ENCODE peak calls at places on chromosomes 4 and X, in seven cellular contexts. One of them, this sample, is unnamed.

GRCh38 chr4:110452546-110452945 is 23.4 kb upstream of the ENPEP start:
- DNase-seq in B cell: no peak
- DNase-seq in stimulated activated CD8-positive, alpha-beta memory T cell treated with anti-CD3 and anti-CD28 coated beads, Interleukin-15, amount 100 ng/mL, for 1 hour: no peak
- DNase-seq in Daoy: no peak
- DNase-seq in ovary: no peak
- DNase-seq in NCI-H2081: no peak
- DNase-seq in stimulated activated CD4-positive, alpha-beta T cell treated with anti-CD3 and anti-CD28 coated beads, Interleukin-15, amount 100 ng/mL, for 24 hours: no peak
- DNase-seq in this sample: no peak

GRCh38 chr4:76981649-76982048 is 32.1 kb downstream of the SEPTIN11 start:
- DNase-seq in NCI-H2081: no peak
- DNase-seq in stimulated activated CD8-positive, alpha-beta memory T cell treated with anti-CD3 and anti-CD28 coated beads, Interleukin-15, amount 100 ng/mL, for 1 hour: no peak
- DNase-seq in ovary: no peak
- DNase-seq in stimulated activated CD4-positive, alpha-beta T cell treated with anti-CD3 and anti-CD28 coated beads, Interleukin-15, amount 100 ng/mL, for 24 hours: no peak
- DNase-seq in B cell: no peak
- DNase-seq in Daoy: no peak
- DNase-seq in this sample: no peak

GRCh38 chr4:4502694-4503311 is 39.0 kb downstream of the STX18 start:
- DNase-seq in ovary: no peak
- DNase-seq in NCI-H2081: no peak
- DNase-seq in stimulated activated CD8-positive, alpha-beta memory T cell treated with anti-CD3 and anti-CD28 coated beads, Interleukin-15, amount 100 ng/mL, for 1 hour: peak
- DNase-seq in B cell: no peak
- DNase-seq in Daoy: peak
- DNase-seq in stimulated activated CD4-positive, alpha-beta T cell treated with anti-CD3 and anti-CD28 coated beads, Interleukin-15, amount 100 ng/mL, for 24 hours: peak
- DNase-seq in this sample: no peak

GRCh38 chr4:70671091-70671490 is 4.8 kb upstream of the JCHAIN start:
- DNase-seq in ovary: no peak
- DNase-seq in B cell: no peak
- DNase-seq in stimulated activated CD4-positive, alpha-beta T cell treated with anti-CD3 and anti-CD28 coated beads, Interleukin-15, amount 100 ng/mL, for 24 hours: no peak
- DNase-seq in stimulated activated CD8-positive, alpha-beta memory T cell treated with anti-CD3 and anti-CD28 coated beads, Interleukin-15, amount 100 ng/mL, for 1 hour: no peak
- DNase-seq in Daoy: no peak
- DNase-seq in NCI-H2081: no peak
- DNase-seq in this sample: no peak

GRCh38 chr4:147975902-147976301 is 244.0 kb downstream of the ARHGAP10 start:
- DNase-seq in stimulated activated CD8-positive, alpha-beta memory T cell treated with anti-CD3 and anti-CD28 coated beads, Interleukin-15, amount 100 ng/mL, for 1 hour: no peak
- DNase-seq in Daoy: no peak
- DNase-seq in ovary: no peak
- DNase-seq in stimulated activated CD4-positive, alpha-beta T cell treated with anti-CD3 and anti-CD28 coated beads, Interleukin-15, amount 100 ng/mL, for 24 hours: no peak
- DNase-seq in B cell: no peak
- DNase-seq in NCI-H2081: no peak
- DNase-seq in this sample: no peak

GRCh38 chrX:122517781-122518180 is 666.3 kb upstream of the GRIA3 start:
- DNase-seq in stimulated activated CD8-positive, alpha-beta memory T cell treated with anti-CD3 and anti-CD28 coated beads, Interleukin-15, amount 100 ng/mL, for 1 hour: no peak
- DNase-seq in NCI-H2081: no peak
- DNase-seq in B cell: no peak
- DNase-seq in stimulated activated CD4-positive, alpha-beta T cell treated with anti-CD3 and anti-CD28 coated beads, Interleukin-15, amount 100 ng/mL, for 24 hours: no peak
- DNase-seq in Daoy: no peak
- DNase-seq in ovary: no peak
- DNase-seq in this sample: no peak

GRCh38 chrX:22165732-22166457 is 106.8 kb upstream of the CBLL2 start:
- DNase-seq in B cell: no peak
- DNase-seq in stimulated activated CD4-positive, alpha-beta T cell treated with anti-CD3 and anti-CD28 coated beads, Interleukin-15, amount 100 ng/mL, for 24 hours: no peak
- DNase-seq in ovary: no peak
- DNase-seq in stimulated activated CD8-positive, alpha-beta memory T cell treated with anti-CD3 and anti-CD28 coated beads, Interleukin-15, amount 100 ng/mL, for 1 hour: no peak
- DNase-seq in Daoy: no peak
- DNase-seq in NCI-H2081: no peak
- DNase-seq in this sample: no peak

GRCh38 chrX:111914398-111915092 is 38.6 kb downstream of the TRPC5OS start:
- DNase-seq in B cell: no peak
- DNase-seq in stimulated activated CD8-positive, alpha-beta memory T cell treated with anti-CD3 and anti-CD28 coated beads, Interleukin-15, amount 100 ng/mL, for 1 hour: no peak
- DNase-seq in ovary: no peak
- DNase-seq in NCI-H2081: no peak
- DNase-seq in Daoy: no peak
- DNase-seq in stimulated activated CD4-positive, alpha-beta T cell treated with anti-CD3 and anti-CD28 coated beads, Interleukin-15, amount 100 ng/mL, for 24 hours: no peak
- DNase-seq in this sample: no peak

GRCh38 chrX:24550166-24550565 is 85.1 kb downstream of the PDK3 start:
- DNase-seq in ovary: no peak
- DNase-seq in B cell: no peak
- DNase-seq in NCI-H2081: no peak
- DNase-seq in stimulated activated CD4-positive, alpha-beta T cell treated with anti-CD3 and anti-CD28 coated beads, Interleukin-15, amount 100 ng/mL, for 24 hours: no peak
- DNase-seq in Daoy: peak
- DNase-seq in stimulated activated CD8-positive, alpha-beta memory T cell treated with anti-CD3 and anti-CD28 coated beads, Interleukin-15, amount 100 ng/mL, for 1 hour: no peak
- DNase-seq in this sample: no peak

GRCh38 chr4:137692205-137692604 is 159.9 kb upstream of the PCDH18 start:
- DNase-seq in NCI-H2081: no peak
- DNase-seq in Daoy: no peak
- DNase-seq in stimulated activated CD4-positive, alpha-beta T cell treated with anti-CD3 and anti-CD28 coated beads, Interleukin-15, amount 100 ng/mL, for 24 hours: no peak
- DNase-seq in ovary: no peak
- DNase-seq in B cell: no peak
- DNase-seq in stimulated activated CD8-positive, alpha-beta memory T cell treated with anti-CD3 and anti-CD28 coated beads, Interleukin-15, amount 100 ng/mL, for 1 hour: no peak
- DNase-seq in this sample: no peak

GRCh38 chrX:8084023-8084422 is 87.0 kb downstream of the VCX2 start:
- DNase-seq in ovary: no peak
- DNase-seq in stimulated activated CD8-positive, alpha-beta memory T cell treated with anti-CD3 and anti-CD28 coated beads, Interleukin-15, amount 100 ng/mL, for 1 hour: no peak
- DNase-seq in B cell: no peak
- DNase-seq in NCI-H2081: peak
- DNase-seq in Daoy: no peak
- DNase-seq in stimulated activated CD4-positive, alpha-beta T cell treated with anti-CD3 and anti-CD28 coated beads, Interleukin-15, amount 100 ng/mL, for 24 hours: no peak
- DNase-seq in this sample: no peak

GRCh38 chr4:16155503-16156169 is 70.6 kb downstream of the TAPT1 start:
- DNase-seq in NCI-H2081: peak
- DNase-seq in ovary: no peak
- DNase-seq in B cell: no peak
- DNase-seq in Daoy: no peak
- DNase-seq in stimulated activated CD4-positive, alpha-beta T cell treated with anti-CD3 and anti-CD28 coated beads, Interleukin-15, amount 100 ng/mL, for 24 hours: no peak
- DNase-seq in stimulated activated CD8-positive, alpha-beta memory T cell treated with anti-CD3 and anti-CD28 coated beads, Interleukin-15, amount 100 ng/mL, for 1 hour: no peak
- DNase-seq in this sample: no peak

GRCh38 chr4:112589207-112589606 is 47.5 kb downstream of the ZGRF1 start:
- DNase-seq in B cell: no peak
- DNase-seq in Daoy: peak
- DNase-seq in ovary: no peak
- DNase-seq in stimulated activated CD8-positive, alpha-beta memory T cell treated with anti-CD3 and anti-CD28 coated beads, Interleukin-15, amount 100 ng/mL, for 1 hour: no peak
- DNase-seq in stimulated activated CD4-positive, alpha-beta T cell treated with anti-CD3 and anti-CD28 coated beads, Interleukin-15, amount 100 ng/mL, for 24 hours: no peak
- DNase-seq in NCI-H2081: no peak
- DNase-seq in this sample: no peak

GRCh38 chr4:183722738-183723560 is 63.9 kb downstream of the TRAPPC11 start:
- DNase-seq in B cell: peak
- DNase-seq in ovary: peak
- DNase-seq in NCI-H2081: peak
- DNase-seq in Daoy: peak
- DNase-seq in stimulated activated CD4-positive, alpha-beta T cell treated with anti-CD3 and anti-CD28 coated beads, Interleukin-15, amount 100 ng/mL, for 24 hours: peak
- DNase-seq in stimulated activated CD8-positive, alpha-beta memory T cell treated with anti-CD3 and anti-CD28 coated beads, Interleukin-15, amount 100 ng/mL, for 1 hour: peak
- DNase-seq in this sample: peak

GRCh38 chr4:163161536-163162205 is 5.0 kb downstream of the NAF1 start:
- DNase-seq in B cell: no peak
- DNase-seq in ovary: no peak
- DNase-seq in stimulated activated CD4-positive, alpha-beta T cell treated with anti-CD3 and anti-CD28 coated beads, Interleukin-15, amount 100 ng/mL, for 24 hours: peak
- DNase-seq in Daoy: peak
- DNase-seq in stimulated activated CD8-positive, alpha-beta memory T cell treated with anti-CD3 and anti-CD28 coated beads, Interleukin-15, amount 100 ng/mL, for 1 hour: no peak
- DNase-seq in NCI-H2081: no peak
- DNase-seq in this sample: no peak

GRCh38 chrX:100649550-100650356 is 5.8 kb downstream of the SRPX2 start:
- DNase-seq in stimulated activated CD8-positive, alpha-beta memory T cell treated with anti-CD3 and anti-CD28 coated beads, Interleukin-15, amount 100 ng/mL, for 1 hour: no peak
- DNase-seq in NCI-H2081: no peak
- DNase-seq in Daoy: peak
- DNase-seq in stimulated activated CD4-positive, alpha-beta T cell treated with anti-CD3 and anti-CD28 coated beads, Interleukin-15, amount 100 ng/mL, for 24 hours: no peak
- DNase-seq in B cell: no peak
- DNase-seq in ovary: peak
- DNase-seq in this sample: peak

GRCh38 chr4:75673959-75674328 is 733 bp upstream of the G3BP2 start:
- DNase-seq in B cell: no peak
- DNase-seq in stimulated activated CD4-positive, alpha-beta T cell treated with anti-CD3 and anti-CD28 coated beads, Interleukin-15, amount 100 ng/mL, for 24 hours: no peak
- DNase-seq in NCI-H2081: no peak
- DNase-seq in ovary: peak
- DNase-seq in stimulated activated CD8-positive, alpha-beta memory T cell treated with anti-CD3 and anti-CD28 coated beads, Interleukin-15, amount 100 ng/mL, for 1 hour: no peak
- DNase-seq in Daoy: no peak
- DNase-seq in this sample: no peak

GRCh38 chr4:186216465-186217024 is 10.8 kb upstream of the KLKB1 start:
- DNase-seq in B cell: no peak
- DNase-seq in Daoy: no peak
- DNase-seq in NCI-H2081: no peak
- DNase-seq in stimulated activated CD4-positive, alpha-beta T cell treated with anti-CD3 and anti-CD28 coated beads, Interleukin-15, amount 100 ng/mL, for 24 hours: no peak
- DNase-seq in ovary: no peak
- DNase-seq in stimulated activated CD8-positive, alpha-beta memory T cell treated with anti-CD3 and anti-CD28 coated beads, Interleukin-15, amount 100 ng/mL, for 1 hour: no peak
- DNase-seq in this sample: no peak

GRCh38 chrX:47501226-47502071 is 18.4 kb upstream of the ZNF41 start:
- DNase-seq in NCI-H2081: no peak
- DNase-seq in ovary: no peak
- DNase-seq in Daoy: peak
- DNase-seq in stimulated activated CD4-positive, alpha-beta T cell treated with anti-CD3 and anti-CD28 coated beads, Interleukin-15, amount 100 ng/mL, for 24 hours: no peak
- DNase-seq in stimulated activated CD8-positive, alpha-beta memory T cell treated with anti-CD3 and anti-CD28 coated beads, Interleukin-15, amount 100 ng/mL, for 1 hour: no peak
- DNase-seq in B cell: no peak
- DNase-seq in this sample: no peak

GRCh38 chrX:22968494-22968893 is 31.3 kb upstream of the DDX53 start:
- DNase-seq in stimulated activated CD8-positive, alpha-beta memory T cell treated with anti-CD3 and anti-CD28 coated beads, Interleukin-15, amount 100 ng/mL, for 1 hour: no peak
- DNase-seq in B cell: no peak
- DNase-seq in NCI-H2081: no peak
- DNase-seq in Daoy: no peak
- DNase-seq in stimulated activated CD4-positive, alpha-beta T cell treated with anti-CD3 and anti-CD28 coated beads, Interleukin-15, amount 100 ng/mL, for 24 hours: no peak
- DNase-seq in ovary: no peak
- DNase-seq in this sample: no peak

GRCh38 chr4:84497220-84497834 is 1.8 kb downstream of the NKX6-1 start:
- DNase-seq in ovary: no peak
- DNase-seq in B cell: no peak
- DNase-seq in NCI-H2081: no peak
- DNase-seq in Daoy: no peak
- DNase-seq in stimulated activated CD8-positive, alpha-beta memory T cell treated with anti-CD3 and anti-CD28 coated beads, Interleukin-15, amount 100 ng/mL, for 1 hour: no peak
- DNase-seq in stimulated activated CD4-positive, alpha-beta T cell treated with anti-CD3 and anti-CD28 coated beads, Interleukin-15, amount 100 ng/mL, for 24 hours: no peak
- DNase-seq in this sample: no peak

GRCh38 chr4:36241771-36242170 is 2.5 kb downstream of the ARAP2 start:
- DNase-seq in ovary: no peak
- DNase-seq in stimulated activated CD4-positive, alpha-beta T cell treated with anti-CD3 and anti-CD28 coated beads, Interleukin-15, amount 100 ng/mL, for 24 hours: no peak
- DNase-seq in stimulated activated CD8-positive, alpha-beta memory T cell treated with anti-CD3 and anti-CD28 coated beads, Interleukin-15, amount 100 ng/mL, for 1 hour: no peak
- DNase-seq in Daoy: no peak
- DNase-seq in B cell: peak
- DNase-seq in NCI-H2081: no peak
- DNase-seq in this sample: no peak